ENCODE peak calls at places on chromosomes 3 and 15, in eight cellular contexts. R is lower lobe of right lung, J is fibroblast of lung, O is spleen, E is uterus, N is upper lobe of right lung, M is cardiac muscle cell, V is neural progenitor cell. Y is an unnamed sample.

GRCh38 chr3:179733797-179734196 is 81.0 kb downstream of the USP13 start:
- DNase-seq in R (no peak), J (no peak), O (no peak), E (no peak), N (no peak), M (no peak), V (no peak), Y (no peak)

GRCh38 chr3:55059027-55059629 is 131.3 kb upstream of the LRTM1 start:
- DNase-seq in R (no peak), J (peak; percentile 56), O (no peak), E (no peak), N (no peak), M (no peak), V (no peak), Y (no peak)

GRCh38 chr15:77839970-77840609 is 207.4 kb upstream of the LINGO1 start:
- DNase-seq in R (peak; percentile 20), J (no peak), O (peak; percentile 41), E (no peak), N (peak; percentile 46), M (no peak), V (no peak), Y (no peak)

GRCh38 chr15:81531971-81532370 is 158.0 kb upstream of the TMC3 start:
- DNase-seq in R (no peak), J (peak; percentile 25), O (no peak), E (no peak), N (no peak), M (no peak), V (no peak), Y (no peak)

GRCh38 chr3:178370387-178370786 is 165.8 kb upstream of the KCNMB2 start:
- DNase-seq in R (no peak), J (no peak), O (no peak), E (no peak), N (no peak), M (no peak), V (no peak), Y (no peak)

GRCh38 chr3:190673157-190673556 is 159.3 kb downstream of the IL1RAP start:
- DNase-seq in R (no peak), J (peak; percentile 77), O (no peak), E (no peak), N (no peak), M (no peak), V (no peak), Y (no peak)

GRCh38 chr3:12948891-12949711 is 107.7 kb upstream of the RPL32 start:
- DNase-seq in R (peak; percentile 68), J (peak; percentile 80), O (no peak), E (no peak), N (peak; percentile 72), M (no peak), V (no peak), Y (no peak)

GRCh38 chr15:81887913-81888312 is 157.9 kb downstream of the MEX3B start:
- DNase-seq in R (no peak), J (peak; percentile 84), O (no peak), E (peak; percentile 61), N (no peak), M (no peak), V (no peak), Y (no peak)

GRCh38 chr3:45799586-45799985 is 3.2 kb upstream of the SLC6A20 start:
- DNase-seq in R (no peak), J (no peak), O (no peak), E (no peak), N (no peak), M (no peak), V (no peak), Y (no peak)

GRCh38 chr3:58924581-58924980 is 125.2 kb downstream of the CFAP20DC start:
- DNase-seq in R (no peak), J (peak; percentile 75), O (no peak), E (no peak), N (no peak), M (no peak), V (no peak), Y (no peak)

GRCh38 chr3:39180546-39181346 is 11.6 kb downstream of the XIRP1 start:
- DNase-seq in R (peak; percentile 96), J (peak; percentile 77), O (peak; percentile 98), E (peak; percentile 89), N (peak; percentile 97), M (peak; percentile 97), V (peak; percentile 97), Y (peak; percentile 90)

GRCh38 chr3:123723527-123724168 is 138.8 kb upstream of the HACD2 start:
- DNase-seq in R (no peak), J (peak; percentile 69), O (no peak), E (peak; percentile 75), N (no peak), M (peak; percentile 86), V (peak; percentile 88), Y (peak; percentile 81)

GRCh38 chr15:25901841-25902610 is 38.9 kb upstream of the ATP10A start:
- DNase-seq in R (no peak), J (no peak), O (no peak), E (no peak), N (no peak), M (no peak), V (no peak), Y (no peak)

GRCh38 chr3:191047930-191048329 is 151.1 kb upstream of the OSTN start:
- DNase-seq in R (no peak), J (peak; percentile 1), O (no peak), E (no peak), N (no peak), M (no peak), V (no peak), Y (no peak)

GRCh38 chr15:28942046-28942445 is 56.3 kb downstream of the APBA2 start:
- DNase-seq in R (no peak), J (no peak), O (peak; percentile 87), E (no peak), N (peak; percentile 32), M (no peak), V (no peak), Y (peak; percentile 15)

GRCh38 chr15:25780479-25781255 is 82.5 kb downstream of the ATP10A start:
- DNase-seq in R (no peak), J (no peak), O (no peak), E (no peak), N (no peak), M (no peak), V (no peak), Y (no peak)

GRCh38 chr3:50441818-50442217 is 61.6 kb downstream of the CACNA2D2 start:
- DNase-seq in R (peak; percentile 60), J (no peak), O (no peak), E (no peak), N (no peak), M (no peak), V (no peak), Y (no peak)
- H3K27me3 ChIP-seq in R (no peaks in the 10 kb centered on the region), J (peaks cover 16% of the 10 kb centered on the region), O (no peaks in the 10 kb centered on the region), E (no peaks in the 10 kb centered on the region), N (no peaks in the 10 kb centered on the region), M (peaks cover 3% of the 10 kb centered on the region), V (no peaks in the 10 kb centered on the region), Y (peaks cover 4% of the 10 kb centered on the region)

GRCh38 chr3:48563382-48563918 is at the start of gene UCN2:
- DNase-seq in R (no peak), J (peak; percentile 28), O (no peak), E (no peak), N (no peak), M (no peak), V (no peak), Y (no peak)
- H3K27ac ChIP-seq in R (no peak within 1 kb of the TSS), J (peak within 1 kb of the TSS; percentile 49), O (no peak within 1 kb of the TSS), E (no peak within 1 kb of the TSS), N (no peak within 1 kb of the TSS), M (no peak within 1 kb of the TSS), V (peak within 1 kb of the TSS; percentile 7), Y (no peak within 1 kb of the TSS)

DNA sequence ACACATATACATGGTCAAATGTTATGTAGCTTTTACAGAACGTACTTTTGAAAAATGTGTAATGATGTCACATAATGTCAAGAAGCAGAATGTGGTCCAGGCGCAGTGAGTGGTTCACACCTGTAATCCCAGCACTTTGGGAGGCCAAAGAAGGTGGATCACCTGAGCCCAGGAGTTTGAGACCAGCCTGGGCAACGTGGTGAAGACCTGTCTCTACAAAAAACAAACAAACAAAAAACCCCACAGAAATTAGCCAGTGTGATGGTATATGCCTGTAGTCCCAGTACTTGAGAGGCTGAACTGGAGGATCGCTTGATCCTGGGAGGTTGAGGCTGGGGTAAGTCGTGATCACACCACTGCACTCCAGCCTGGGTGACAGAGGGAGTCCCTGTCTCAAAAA is 15.9 kb upstream of the GLCE start:
- DNase-seq in R (no peak), J (no peak), O (no peak), E (no peak), N (no peak), M (no peak), V (no peak), Y (no peak)
- H3K27me3 ChIP-seq in R (no peaks in the 10 kb centered on the region), J (peaks cover 23% of the 10 kb centered on the region), O (peaks cover 40% of the 10 kb centered on the region), E (no peaks in the 10 kb centered on the region), N (no peaks in the 10 kb centered on the region), M (no peaks in the 10 kb centered on the region), V (peaks cover 9% of the 10 kb centered on the region), Y (peaks cover 49% of the 10 kb centered on the region)

GRCh38 chr3:19471147-19471546 is 322.8 kb downstream of the KCNH8 start:
- DNase-seq in R (no peak), J (no peak), O (no peak), E (no peak), N (no peak), M (no peak), V (no peak), Y (no peak)

GRCh38 chr3:19467761-19468160 is 319.5 kb downstream of the KCNH8 start:
- DNase-seq in R (no peak), J (no peak), O (no peak), E (no peak), N (no peak), M (no peak), V (no peak), Y (no peak)
- H3K27ac ChIP-seq in R (no peak overlapping the region), J (no peak overlapping the region), O (no peak overlapping the region), E (no peak overlapping the region), N (no peak overlapping the region), M (no peak overlapping the region), V (no peak overlapping the region), Y (no peak overlapping the region)

GRCh38 chr15:52787549-52788098 is 2.5 kb downstream of the ONECUT1 start:
- DNase-seq in R (no peak), J (no peak), O (no peak), E (no peak), N (no peak), M (no peak), V (peak; percentile 33), Y (no peak)
- H3K27me3 ChIP-seq in R (peaks cover 92% of the 10 kb centered on the region), J (peaks cover 75% of the 10 kb centered on the region), O (peaks cover 98% of the 10 kb centered on the region), E (peaks cover 8% of the 10 kb centered on the region), N (peaks cover 92% of the 10 kb centered on the region), M (peaks cover 99% of the 10 kb centered on the region), V (peaks cover 97% of the 10 kb centered on the region), Y (peaks cover 84% of the 10 kb centered on the region)